ENCODE peak calls at places on chromosomes 3 and 15, in four cellular contexts. F, T, M and O are unnamed samples.

GRCh38 chr3:13348671-13349396 is 71.3 kb downstream of the NUP210 start:
- DNase-seq in F (no peak), T (no peak), M (no peak), O (peak)

GRCh38 chr15:83379574-83379973 is 67.6 kb upstream of the SH3GL3 start:
- DNase-seq in F (no peak), T (no peak), M (no peak), O (no peak)

GRCh38 chr3:128488995-128489859 is 3.8 kb downstream of the GATA2 start:
- DNase-seq in F (peak), T (peak), M (no peak), O (peak)

GRCh38 chr3:181379278-181379677 is 332.4 kb upstream of the SOX2 start:
- DNase-seq in F (no peak), T (no peak), M (no peak), O (no peak)

GRCh38 chr3:175606650-175607318 is 747.6 kb downstream of the NAALADL2 start:
- DNase-seq in F (peak), T (no peak), M (no peak), O (no peak)

GRCh38 chr3:23550402-23550801 is 255.4 kb upstream of the UBE2E1 start:
- DNase-seq in F (no peak), T (no peak), M (no peak), O (no peak)

GRCh38 chr3:122789585-122790273 is 3.9 kb downstream of the HSPBAP1 start:
- DNase-seq in F (no peak), T (no peak), M (no peak), O (no peak)

GRCh38 chr3:126961191-126961790 is 21.6 kb upstream of the PLXNA1 start:
- DNase-seq in F (peak), T (peak), M (no peak), O (peak)

GRCh38 chr3:52054689-52055511 is 1.5 kb downstream of the DUSP7 start:
- DNase-seq in F (no peak), T (no peak), M (no peak), O (no peak)

GRCh38 chr3:51798561-51798960 is 19.5 kb upstream of the IQCF6 start:
- DNase-seq in F (no peak), T (no peak), M (no peak), O (no peak)

GRCh38 chr15:74749832-74750231 is 1.2 kb downstream of the CYP1A2 start:
- DNase-seq in F (no peak), T (peak), M (no peak), O (no peak)

GRCh38 chr3:42663581-42664442 is 10.3 kb downstream of the ZBTB47 start:
- DNase-seq in F (no peak), T (no peak), M (no peak), O (peak)

GRCh38 chr3:129005526-129006303 is 4.6 kb downstream of the EFCC1 start:
- DNase-seq in F (peak), T (no peak), M (no peak), O (no peak)

GRCh38 chr3:128482175-128482856 is 10.7 kb downstream of the GATA2 start:
- DNase-seq in F (peak), T (no peak), M (no peak), O (peak)

GRCh38 chr3:50268703-50269451 is at the start of gene SEMA3B:
- DNase-seq in F (no peak), T (peak), M (peak), O (peak)

GRCh38 chr3:111454551-111454950 is 87.4 kb upstream of the CD96 start:
- DNase-seq in F (no peak), T (no peak), M (no peak), O (no peak)

GRCh38 chr3:157602424-157602823 is 99.2 kb upstream of the VEPH1 start:
- DNase-seq in F (no peak), T (no peak), M (no peak), O (no peak)